ENCODE peak calls at places on chromosomes 1 and 21, in seven cellular contexts. P, R, Y, K, V, U and I are unnamed samples.

GRCh38 chr1:168783831-168784230 is 54.8 kb upstream of the DPT start:
- DNase-seq in P (no peak), R (no peak), Y (no peak), K (peak), V (no peak), U (no peak), I (no peak)

GRCh38 chr1:159055181-159055621 is 21.4 kb downstream of the AIM2 start:
- DNase-seq in P (no peak), R (no peak), Y (no peak), K (no peak), V (no peak), U (no peak), I (no peak)

GRCh38 chr1:54364613-54365012 is 41.6 kb downstream of the SSBP3 start:
- DNase-seq in P (no peak), R (no peak), Y (no peak), K (no peak), V (no peak), U (no peak), I (no peak)

GRCh38 chr1:21239181-21239580 is 51.1 kb downstream of the ECE1 start:
- DNase-seq in P (no peak), R (no peak), Y (no peak), K (no peak), V (peak), U (no peak), I (no peak)

GRCh38 chr1:223031690-223032601 is 111.1 kb downstream of the TLR5 start:
- DNase-seq in P (no peak), R (no peak), Y (no peak), K (peak), V (no peak), U (no peak), I (no peak)

GRCh38 chr1:111323231-111323630 is 32.6 kb downstream of the CHIA start:
- DNase-seq in P (no peak), R (no peak), Y (no peak), K (no peak), V (no peak), U (no peak), I (no peak)

GRCh38 chr1:201493757-201494617 is 12.9 kb downstream of the CSRP1 start:
- DNase-seq in P (peak), R (no peak), Y (no peak), K (peak), V (peak), U (no peak), I (no peak)

GRCh38 chr1:4117196-4117595 is 217.1 kb upstream of the C1orf174 start:
- DNase-seq in P (no peak), R (no peak), Y (no peak), K (no peak), V (no peak), U (no peak), I (no peak)

GRCh38 chr21:31293986-31294385 is 50.1 kb downstream of the TIAM1 start:
- DNase-seq in P (no peak), R (peak), Y (peak), K (peak), V (peak), U (peak), I (no peak)